ENCODE peak calls at places on chromosome 15, in ten cellular contexts. Y, W, C, B, A, U, T, I, X and K are unnamed samples.

GRCh38 chr15:96274087-96274440 is 56.4 kb upstream of the NR2F2 start:
- DNase-seq in W (no peak), U (no peak), A (no peak), T (no peak), B (no peak), X (no peak), I (no peak), C (no peak), Y (no peak), K (no peak)

GRCh38 chr15:77889009-77889806 is 188.3 kb downstream of the TBC1D2B start:
- DNase-seq in Y (no peak), W (no peak), C (no peak), T (no peak), I (no peak), U (no peak), A (no peak), B (no peak), X (no peak), K (no peak)

GRCh38 chr15:41827880-41828746 is at the start of gene JMJD7:
- DNase-seq in Y (peak; percentile 89), A (peak; percentile 89), U (peak; percentile 81), B (peak; percentile 96), T (peak; percentile 98), C (peak; percentile 97), W (peak; percentile 97), X (peak; percentile 95), I (peak; percentile 99), K (peak; percentile 95)

GRCh38 chr15:64166104-64166890 is 3.5 kb upstream of the PPIB start:
- DNase-seq in A (no peak), T (no peak), W (no peak), Y (no peak), I (no peak), C (no peak), U (no peak), X (no peak), B (no peak), K (no peak)

GRCh38 chr15:58293622-58294550 is 137.9 kb upstream of the LIPC start:
- DNase-seq in Y (no peak), X (peak; percentile 34), C (peak; percentile 41), T (peak; percentile 41), A (no peak), I (no peak), B (no peak), U (no peak), W (no peak), K (no peak)

GRCh38 chr15:84625125-84625524 is 24.3 kb downstream of the ZSCAN2 start:
- DNase-seq in U (no peak), X (no peak), T (no peak), C (no peak), Y (no peak), A (no peak), B (no peak), I (no peak), W (no peak), K (no peak)

GRCh38 chr15:76252249-76252648 is 59.0 kb downstream of the ETFA start:
- DNase-seq in B (no peak), A (no peak), I (no peak), T (no peak), U (no peak), W (no peak), Y (no peak), C (peak; percentile 26), X (no peak), K (no peak)

GRCh38 chr15:75745305-75745704 is 32.7 kb upstream of the CSPG4 start:
- DNase-seq in T (no peak), I (no peak), B (no peak), A (no peak), X (no peak), W (no peak), U (no peak), C (no peak), Y (no peak), K (no peak)

GRCh38 chr15:87201986-87202385 is 1054.6 kb downstream of the NTRK3 start:
- DNase-seq in C (no peak), A (no peak), T (no peak), X (no peak), I (no peak), Y (no peak), U (no peak), B (no peak), W (no peak), K (no peak)
- H3K9me3 ChIP-seq in C (no peaks in the 10 kb centered on the region), A (no peaks in the 10 kb centered on the region), T (no peaks in the 10 kb centered on the region), X (peaks cover 12% of the 10 kb centered on the region), I (no peaks in the 10 kb centered on the region), Y (no peaks in the 10 kb centered on the region), U (no peaks in the 10 kb centered on the region), B (no peaks in the 10 kb centered on the region), W (no peaks in the 10 kb centered on the region), K (no peaks in the 10 kb centered on the region)

GRCh38 chr15:24971772-24972171 is 17.0 kb downstream of the SNRPN start:
- DNase-seq in W (no peak), C (no peak), I (no peak), A (no peak), T (no peak), X (no peak), U (no peak), B (no peak), Y (no peak), K (no peak)

GRCh38 chr15:24971052-24971451 is 16.3 kb downstream of the SNRPN start:
- DNase-seq in U (no peak), W (no peak), T (no peak), X (no peak), B (no peak), I (no peak), C (no peak), Y (no peak), A (no peak), K (no peak)

GRCh38 chr15:24977686-24978085 is 22.9 kb downstream of the SNRPN start:
- DNase-seq in Y (no peak), X (no peak), A (no peak), I (no peak), U (no peak), T (no peak), C (no peak), B (no peak), W (no peak), K (no peak)

DNA sequence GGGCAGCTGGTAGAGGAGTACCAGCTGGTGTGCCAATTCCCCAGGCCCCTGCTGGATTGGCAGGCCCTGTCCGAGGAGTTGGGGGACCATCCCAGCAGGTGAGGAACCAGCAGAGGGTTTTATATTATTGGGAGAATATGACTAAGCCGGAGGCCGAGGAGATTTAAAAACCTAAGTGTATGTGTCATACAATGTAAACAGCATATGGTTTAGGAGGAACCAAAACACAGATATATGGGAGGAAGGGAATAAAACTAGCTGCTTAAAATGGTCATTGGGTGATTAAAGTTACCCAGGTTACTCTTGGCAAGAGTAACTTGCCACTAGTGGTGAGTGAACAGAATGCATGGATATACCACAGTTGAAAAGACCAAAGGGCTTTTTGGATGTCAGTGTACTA is 22.1 kb downstream of the SNRPN start:
- DNase-seq in B (no peak), A (no peak), Y (no peak), C (no peak), X (no peak), T (no peak), W (no peak), U (no peak), I (no peak), K (no peak)
- H3K9me3 ChIP-seq in B (no peaks in the 10 kb centered on the region), A (no peaks in the 10 kb centered on the region), Y (no peaks in the 10 kb centered on the region), C (no peaks in the 10 kb centered on the region), X (peaks cover 7% of the 10 kb centered on the region), T (no peaks in the 10 kb centered on the region), W (no peaks in the 10 kb centered on the region), U (peaks cover 5% of the 10 kb centered on the region), I (no peaks in the 10 kb centered on the region), K (peaks cover 4% of the 10 kb centered on the region)

GRCh38 chr15:31159837-31160236 is 58.3 kb upstream of the TRPM1 start:
- DNase-seq in I (no peak), Y (no peak), X (no peak), T (no peak), W (no peak), B (no peak), U (no peak), C (no peak), A (no peak), K (no peak)

GRCh38 chr15:31158858-31159569 is 57.5 kb upstream of the TRPM1 start:
- DNase-seq in X (no peak), I (peak; percentile 95), U (no peak), B (peak; percentile 83), W (no peak), Y (no peak), T (no peak), A (no peak), C (peak; percentile 41), K (no peak)

GRCh38 chr15:31156226-31156625 is 54.7 kb upstream of the TRPM1 start:
- DNase-seq in X (no peak), I (no peak), Y (no peak), T (no peak), B (no peak), W (no peak), U (no peak), C (no peak), A (no peak), K (no peak)

GRCh38 chr15:31156808-31157207 is 55.3 kb upstream of the TRPM1 start:
- DNase-seq in U (no peak), X (no peak), C (no peak), B (no peak), I (no peak), W (no peak), T (no peak), Y (no peak), A (no peak), K (no peak)

DNA sequence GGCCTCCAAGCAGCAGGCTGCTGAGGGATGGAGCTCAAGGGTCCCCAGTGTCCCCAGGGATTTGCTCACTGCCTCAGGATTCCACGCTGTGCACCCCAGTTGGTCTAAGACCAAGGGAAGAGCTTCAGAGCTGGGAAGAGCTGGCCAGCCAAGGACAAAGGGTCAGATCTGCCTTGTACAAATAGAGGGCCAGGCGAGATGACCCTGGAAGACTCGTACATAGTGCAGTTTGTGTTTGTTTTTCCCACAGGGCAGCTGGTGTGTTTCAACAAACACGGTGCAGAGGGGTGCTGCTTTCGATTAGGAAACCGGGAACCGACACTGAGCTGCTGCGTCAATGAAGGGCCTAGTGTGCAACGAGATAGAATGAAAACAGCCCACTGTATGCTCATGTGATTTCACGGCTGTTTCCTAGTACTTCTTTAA is 56.1 kb upstream of the TRPM1 start:
- DNase-seq in T (no peak), Y (no peak), W (no peak), U (no peak), X (no peak), B (peak; percentile 27), I (peak; percentile 95), A (no peak), C (peak; percentile 56), K (no peak)
- H3K9me3 ChIP-seq in T (no peaks in the 10 kb centered on the region), Y (no peaks in the 10 kb centered on the region), W (no peaks in the 10 kb centered on the region), U (no peaks in the 10 kb centered on the region), X (no peaks in the 10 kb centered on the region), B (no peaks in the 10 kb centered on the region), I (no peaks in the 10 kb centered on the region), A (no peaks in the 10 kb centered on the region), C (no peaks in the 10 kb centered on the region), K (no peaks in the 10 kb centered on the region)

GRCh38 chr15:29111705-29112281 is 157.8 kb downstream of the NSMCE3 start:
- DNase-seq in I (no peak), C (no peak), A (no peak), U (no peak), B (no peak), T (no peak), X (no peak), Y (no peak), W (no peak), K (no peak)

GRCh38 chr15:29110176-29110575 is 159.4 kb downstream of the NSMCE3 start:
- DNase-seq in A (no peak), I (no peak), T (no peak), B (no peak), U (no peak), C (no peak), X (no peak), Y (no peak), W (no peak), K (no peak)

GRCh38 chr15:29109762-29110161 is 159.9 kb downstream of the NSMCE3 start:
- DNase-seq in U (no peak), A (no peak), X (no peak), I (no peak), Y (no peak), W (no peak), B (no peak), C (no peak), T (no peak), K (no peak)

GRCh38 chr15:29107971-29108645 is 161.5 kb downstream of the NSMCE3 start:
- DNase-seq in X (no peak), B (no peak), Y (no peak), C (no peak), T (no peak), U (no peak), W (no peak), A (no peak), I (no peak), K (no peak)

DNA sequence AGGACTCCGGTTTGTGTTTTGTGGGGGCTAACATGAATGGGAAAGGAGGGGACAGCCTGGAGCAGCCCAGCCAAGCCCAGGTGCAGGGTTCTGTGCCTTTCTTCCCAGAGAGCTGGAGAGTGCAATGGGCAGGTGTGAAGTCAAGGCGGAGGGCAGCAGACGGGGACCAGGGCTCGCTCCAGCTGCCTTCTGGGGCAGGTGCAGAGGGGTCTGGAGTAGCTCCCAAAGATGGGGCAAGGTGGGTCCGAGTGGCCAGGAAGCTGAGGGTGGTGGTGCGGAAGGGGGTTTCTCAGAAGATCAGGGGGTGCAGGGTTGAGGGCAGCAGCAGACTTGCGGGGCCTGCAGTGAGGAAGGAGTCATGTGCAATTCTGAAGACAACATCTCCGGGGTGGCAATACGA is 158.9 kb downstream of the NSMCE3 start:
- DNase-seq in I (no peak), C (no peak), A (no peak), X (no peak), Y (no peak), U (no peak), W (no peak), B (no peak), T (no peak), K (no peak)
- H3K9me3 ChIP-seq in I (no peaks in the 10 kb centered on the region), C (no peaks in the 10 kb centered on the region), A (no peaks in the 10 kb centered on the region), X (no peaks in the 10 kb centered on the region), Y (no peaks in the 10 kb centered on the region), U (no peaks in the 10 kb centered on the region), W (no peaks in the 10 kb centered on the region), B (no peaks in the 10 kb centered on the region), T (no peaks in the 10 kb centered on the region), K (no peaks in the 10 kb centered on the region)